ENCODE peak calls at places on chromosomes 12 and 14, in nine cellular contexts. S, D, G, V, H, J, L, Z and Q are unnamed samples.

GRCh38 chr14:75885829-75886228 is 96.0 kb downstream of the TGFB3 start:
- DNase-seq in D (no peak), V (peak; percentile 64), Z (no peak), H (no peak), S (peak; percentile 92), L (peak; percentile 66), J (no peak), G (peak; percentile 51), Q (no peak)

GRCh38 chr12:52645120-52645761 is 6.8 kb downstream of the KRT2 start:
- DNase-seq in J (no peak), Z (no peak), H (no peak), S (no peak), L (no peak), D (no peak), G (no peak), V (no peak), Q (no peak)

GRCh38 chr12:39646963-39647362 is 27.4 kb upstream of the ABCD2 start:
- DNase-seq in S (peak; percentile 0), G (peak; percentile 12), D (no peak), J (no peak), H (no peak), V (no peak), L (peak; percentile 3), Z (no peak), Q (no peak)

GRCh38 chr14:71339650-71340415 is 432.6 kb downstream of the PCNX1 start:
- DNase-seq in H (no peak), V (no peak), Z (no peak), D (no peak), L (no peak), G (no peak), S (no peak), J (no peak), Q (no peak)

GRCh38 chr12:75444444-75445136 is 36.0 kb upstream of the GLIPR1 start:
- DNase-seq in L (peak; percentile 25), G (peak; percentile 25), H (no peak), J (no peak), S (peak; percentile 74), Z (no peak), V (peak; percentile 31), D (no peak), Q (no peak)

GRCh38 chr12:124520896-124521295 is 46.5 kb downstream of the NCOR2 start:
- DNase-seq in D (no peak), L (no peak), S (no peak), V (no peak), H (no peak), G (no peak), Z (no peak), J (no peak), Q (no peak)

GRCh38 chr12:94148841-94149780 is 734 bp downstream of the PLXNC1 start:
- DNase-seq in G (peak; percentile 60), V (peak; percentile 72), D (peak; percentile 52), L (peak; percentile 65), Z (no peak), H (peak; percentile 75), J (peak; percentile 15), S (peak; percentile 40), Q (no peak)

GRCh38 chr14:64937176-64937820 is 5.2 kb downstream of the GPX2 start:
- DNase-seq in S (no peak), V (peak; percentile 54), G (peak; percentile 49), D (no peak), Z (no peak), L (peak; percentile 51), H (no peak), J (no peak), Q (peak; percentile 19)

GRCh38 chr12:121513464-121514183 is 67.2 kb downstream of the KDM2B start:
- DNase-seq in J (no peak), Z (no peak), D (peak; percentile 58), V (no peak), H (peak; percentile 82), S (no peak), G (no peak), L (no peak), Q (no peak)

GRCh38 chr12:79547044-79547734 is 143.6 kb downstream of the PAWR start:
- DNase-seq in S (peak; percentile 94), Z (peak; percentile 71), L (peak; percentile 65), V (peak; percentile 64), J (peak; percentile 28), H (peak; percentile 98), D (peak; percentile 34), G (peak; percentile 82), Q (no peak)

GRCh38 chr14:89445252-89445973 is 28.4 kb upstream of the FOXN3 start:
- DNase-seq in L (no peak), J (no peak), Z (no peak), V (no peak), D (no peak), G (no peak), H (no peak), S (no peak), Q (no peak)

GRCh38 chr12:57105011-57105753 is 6.0 kb downstream of the STAT6 start:
- DNase-seq in H (no peak), J (no peak), L (no peak), D (no peak), V (no peak), Z (no peak), G (no peak), S (no peak), Q (no peak)

GRCh38 chr12:89347325-89347829 is 4.9 kb downstream of the DUSP6 start:
- DNase-seq in D (no peak), Z (no peak), H (no peak), L (peak; percentile 22), S (no peak), V (peak; percentile 17), G (no peak), J (no peak), Q (no peak)

GRCh38 chr12:89350661-89351488 is 1.4 kb downstream of the DUSP6 start:
- DNase-seq in G (peak; percentile 50), L (peak; percentile 58), J (peak; percentile 31), V (peak; percentile 52), D (peak; percentile 33), H (no peak), S (peak; percentile 19), Z (no peak), Q (no peak)

GRCh38 chr12:89349814-89350213 is 2.5 kb downstream of the DUSP6 start:
- DNase-seq in Z (no peak), S (peak; percentile 62), L (peak; percentile 78), H (peak; percentile 91), V (peak; percentile 79), D (peak; percentile 36), J (no peak), G (peak; percentile 80), Q (no peak)

GRCh38 chr12:89350260-89350659 is 2.0 kb downstream of the DUSP6 start:
- DNase-seq in L (no peak), V (no peak), D (no peak), J (no peak), Z (no peak), G (no peak), H (peak; percentile 61), S (no peak), Q (no peak)

GRCh38 chr12:89348894-89349669 is 3.2 kb downstream of the DUSP6 start:
- DNase-seq in Z (no peak), H (no peak), L (peak; percentile 26), G (peak; percentile 28), D (no peak), S (no peak), J (no peak), V (peak; percentile 21), Q (no peak)
- H3K4me3 ChIP-seq in Z (peak overlapping the region; percentile 69), H (peak overlapping the region; percentile 59), L (peak overlapping the region; percentile 99), G (peak overlapping the region; percentile 94), D (no peak overlapping the region), S (peak overlapping the region; percentile 93), J (no peak overlapping the region), V (peak overlapping the region; percentile 81), Q (peak overlapping the region; percentile 87)

DNA sequence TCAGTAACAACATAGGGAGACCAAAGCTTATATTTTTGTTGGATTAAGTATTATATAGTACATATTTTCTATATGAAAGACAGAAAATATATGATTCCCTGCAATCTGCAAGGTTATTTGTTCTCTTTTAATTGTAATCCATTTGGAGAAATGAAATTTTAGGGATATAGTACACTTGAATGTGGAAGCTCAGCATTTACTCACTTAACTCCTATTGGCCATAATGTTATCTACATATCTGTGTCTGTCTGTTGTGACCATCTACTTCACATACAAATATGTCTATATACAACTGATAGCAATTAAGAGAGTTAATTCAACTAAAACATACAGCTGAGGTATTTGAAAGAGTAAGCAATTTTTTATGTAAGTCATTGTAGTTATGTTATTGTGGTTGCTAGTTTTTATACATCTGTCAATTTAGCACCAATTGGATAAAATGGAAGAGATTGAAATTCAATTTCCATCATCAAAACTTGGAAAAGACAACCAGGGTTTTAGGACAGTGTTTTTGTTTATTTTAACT is 12.9 kb downstream of the FOXG1 start:
- DNase-seq in J (no peak), V (no peak), S (no peak), G (no peak), Z (no peak), D (no peak), L (no peak), H (no peak), Q (no peak)
- H3K4me3 ChIP-seq in J (no peak overlapping the region), V (no peak overlapping the region), S (no peak overlapping the region), G (no peak overlapping the region), Z (no peak overlapping the region), D (no peak overlapping the region), L (no peak overlapping the region), H (no peak overlapping the region), Q (no peak overlapping the region)

GRCh38 chr14:51093371-51094281 is 1.3 kb downstream of the TRIM9 start:
- DNase-seq in L (no peak), D (peak; percentile 54), Z (no peak), V (peak; percentile 21), S (no peak), H (peak; percentile 78), G (peak; percentile 31), J (peak; percentile 18), Q (no peak)
- H3K4me3 ChIP-seq in L (no peak overlapping the region), D (peak overlapping the region; percentile 38), Z (no peak overlapping the region), V (peak overlapping the region; percentile 57), S (no peak overlapping the region), H (peak overlapping the region; percentile 79), G (peak overlapping the region; percentile 66), J (no peak overlapping the region), Q (peak overlapping the region; percentile 61)

GRCh38 chr12:53997324-53998173 is 2.4 kb upstream of the HOXC9 start:
- DNase-seq in V (no peak), L (no peak), H (no peak), D (no peak), S (peak; percentile 17), J (no peak), Z (no peak), G (no peak), Q (no peak)

GRCh38 chr12:53995311-53996187 is 4.4 kb upstream of the HOXC9 start:
- DNase-seq in S (peak; percentile 77), D (no peak), J (no peak), L (no peak), Z (no peak), V (no peak), G (no peak), H (peak; percentile 88), Q (no peak)

GRCh38 chr12:53996188-53996885 is 3.6 kb upstream of the HOXC9 start:
- DNase-seq in H (peak; percentile 62), V (no peak), D (no peak), G (no peak), Z (no peak), S (no peak), L (no peak), J (no peak), Q (no peak)

GRCh38 chr12:53998174-53998899 is 1.6 kb upstream of the HOXC9 start:
- DNase-seq in H (no peak), S (peak; percentile 15), L (no peak), J (no peak), Z (no peak), V (no peak), G (no peak), D (no peak), Q (no peak)

DNA sequence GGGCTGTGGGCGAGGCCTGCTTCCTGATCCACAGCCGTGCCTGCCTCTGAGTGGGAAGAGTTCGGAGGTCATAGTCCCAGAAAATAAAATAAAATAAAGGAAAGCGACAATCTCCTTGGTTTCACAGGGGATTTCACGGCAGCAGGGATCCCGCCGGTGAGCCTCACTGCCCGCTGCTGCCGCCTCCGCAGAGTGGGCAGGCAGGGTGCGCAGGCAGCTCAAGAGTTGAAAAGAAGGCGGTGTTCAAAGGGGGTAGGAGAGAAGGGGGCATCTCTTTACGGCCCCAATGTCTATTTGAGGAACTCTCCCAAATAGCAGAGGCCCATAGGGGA is 3.1 kb upstream of the HOXC9 start:
- DNase-seq in Z (no peak), L (no peak), G (no peak), D (no peak), V (no peak), H (no peak), S (no peak), J (no peak), Q (no peak)
- H3K4me3 ChIP-seq in Z (no peak overlapping the region), L (no peak overlapping the region), G (no peak overlapping the region), D (no peak overlapping the region), V (no peak overlapping the region), H (no peak overlapping the region), S (peak overlapping the region; percentile 98), J (no peak overlapping the region), Q (peak overlapping the region; percentile 71)